ENCODE peak calls at places on chromosomes 1 and 21, in seven cellular contexts. One of them, this sample, is unnamed.

GRCh38 chr1:85344256-85344694 is 67.8 kb upstream of the BCL10 start:
- DNase-seq in fibroblast of lung: peak; percentile 74
- DNase-seq in colonic mucosa: no peak
- DNase-seq in MM.1S: no peak
- DNase-seq in GM23248: peak; percentile 73
- DNase-seq in neural progenitor cell: peak; percentile 67
- DNase-seq in keratinocyte: no peak
- DNase-seq in this sample: peak; percentile 87

GRCh38 chr1:51218570-51218969 is 17.5 kb upstream of the RNF11 start:
- DNase-seq in fibroblast of lung: no peak
- DNase-seq in colonic mucosa: no peak
- DNase-seq in MM.1S: no peak
- DNase-seq in GM23248: no peak
- DNase-seq in neural progenitor cell: no peak
- DNase-seq in keratinocyte: no peak
- DNase-seq in this sample: no peak

GRCh38 chr1:230231739-230232075 is 164.7 kb downstream of the GALNT2 start:
- DNase-seq in fibroblast of lung: peak; percentile 68
- DNase-seq in colonic mucosa: peak; percentile 87
- DNase-seq in MM.1S: no peak
- DNase-seq in GM23248: no peak
- DNase-seq in neural progenitor cell: no peak
- DNase-seq in keratinocyte: no peak
- DNase-seq in this sample: no peak

GRCh38 chr1:1470626-1471388 is 758 bp upstream of the ATAD3B start:
- DNase-seq in fibroblast of lung: no peak
- DNase-seq in colonic mucosa: peak; percentile 64
- DNase-seq in MM.1S: peak; percentile 31
- DNase-seq in GM23248: no peak
- DNase-seq in neural progenitor cell: peak; percentile 29
- DNase-seq in keratinocyte: no peak
- DNase-seq in this sample: no peak

GRCh38 chr1:111517464-111518225 is 14.2 kb upstream of the ADORA3 start:
- DNase-seq in fibroblast of lung: no peak
- DNase-seq in colonic mucosa: no peak
- DNase-seq in MM.1S: peak; percentile 63
- DNase-seq in GM23248: no peak
- DNase-seq in neural progenitor cell: no peak
- DNase-seq in keratinocyte: no peak
- DNase-seq in this sample: no peak

GRCh38 chr1:224929335-224930237 is at the start of gene DNAH14:
- DNase-seq in fibroblast of lung: peak; percentile 90
- DNase-seq in colonic mucosa: peak; percentile 85
- DNase-seq in MM.1S: peak; percentile 68
- DNase-seq in GM23248: peak; percentile 88
- DNase-seq in neural progenitor cell: peak; percentile 82
- DNase-seq in keratinocyte: no peak
- DNase-seq in this sample: peak; percentile 88

GRCh38 chr1:202200112-202200548 is 6.5 kb downstream of the LGR6 start:
- DNase-seq in fibroblast of lung: no peak
- DNase-seq in colonic mucosa: peak; percentile 81
- DNase-seq in MM.1S: no peak
- DNase-seq in GM23248: no peak
- DNase-seq in neural progenitor cell: no peak
- DNase-seq in keratinocyte: peak; percentile 68
- DNase-seq in this sample: peak; percentile 54

GRCh38 chr1:55352801-55353180 is 137.6 kb upstream of the USP24 start:
- DNase-seq in fibroblast of lung: no peak
- DNase-seq in colonic mucosa: no peak
- DNase-seq in MM.1S: no peak
- DNase-seq in GM23248: no peak
- DNase-seq in neural progenitor cell: no peak
- DNase-seq in keratinocyte: no peak
- DNase-seq in this sample: no peak

GRCh38 chr1:156241311-156241811 is 623 bp upstream of the BGLAP start:
- DNase-seq in fibroblast of lung: peak; percentile 71
- DNase-seq in colonic mucosa: no peak
- DNase-seq in MM.1S: no peak
- DNase-seq in GM23248: peak; percentile 73
- DNase-seq in neural progenitor cell: no peak
- DNase-seq in keratinocyte: peak; percentile 40
- DNase-seq in this sample: no peak

GRCh38 chr1:20183876-20184275 is 2.0 kb upstream of the UBXN10 start:
- DNase-seq in fibroblast of lung: no peak
- DNase-seq in colonic mucosa: no peak
- DNase-seq in MM.1S: no peak
- DNase-seq in GM23248: no peak
- DNase-seq in neural progenitor cell: no peak
- DNase-seq in keratinocyte: no peak
- DNase-seq in this sample: no peak

GRCh38 chr1:25003457-25004190 is 73.5 kb upstream of the RUNX3 start:
- DNase-seq in fibroblast of lung: peak; percentile 35
- DNase-seq in colonic mucosa: no peak
- DNase-seq in MM.1S: no peak
- DNase-seq in GM23248: peak; percentile 44
- DNase-seq in neural progenitor cell: no peak
- DNase-seq in keratinocyte: no peak
- DNase-seq in this sample: no peak

GRCh38 chr1:162360237-162360873 is 16.3 kb downstream of the SPATA46 start:
- DNase-seq in fibroblast of lung: no peak
- DNase-seq in colonic mucosa: peak; percentile 44
- DNase-seq in MM.1S: no peak
- DNase-seq in GM23248: no peak
- DNase-seq in neural progenitor cell: no peak
- DNase-seq in keratinocyte: no peak
- DNase-seq in this sample: no peak

GRCh38 chr1:102588536-102588935 is 519.8 kb downstream of the COL11A1 start:
- DNase-seq in fibroblast of lung: no peak
- DNase-seq in colonic mucosa: no peak
- DNase-seq in MM.1S: no peak
- DNase-seq in GM23248: no peak
- DNase-seq in neural progenitor cell: no peak
- DNase-seq in keratinocyte: no peak
- DNase-seq in this sample: no peak

GRCh38 chr1:5597991-5598823 is 394.0 kb downstream of the NPHP4 start:
- DNase-seq in fibroblast of lung: no peak
- DNase-seq in colonic mucosa: peak; percentile 10
- DNase-seq in MM.1S: no peak
- DNase-seq in GM23248: no peak
- DNase-seq in neural progenitor cell: peak; percentile 52
- DNase-seq in keratinocyte: no peak
- DNase-seq in this sample: peak; percentile 31

GRCh38 chr1:229388876-229389580 is 44.9 kb downstream of the ACTA1 start:
- DNase-seq in fibroblast of lung: peak; percentile 48
- DNase-seq in colonic mucosa: no peak
- DNase-seq in MM.1S: no peak
- DNase-seq in GM23248: peak; percentile 47
- DNase-seq in neural progenitor cell: no peak
- DNase-seq in keratinocyte: no peak
- DNase-seq in this sample: no peak

GRCh38 chr1:18948913-18949688 is 7.4 kb downstream of the IFFO2 start:
- DNase-seq in fibroblast of lung: peak; percentile 91
- DNase-seq in colonic mucosa: peak; percentile 50
- DNase-seq in MM.1S: no peak
- DNase-seq in GM23248: peak; percentile 94
- DNase-seq in neural progenitor cell: peak; percentile 37
- DNase-seq in keratinocyte: no peak
- DNase-seq in this sample: no peak

GRCh38 chr1:29142714-29143113 is 19.0 kb upstream of the TMEM200B start:
- DNase-seq in fibroblast of lung: no peak
- DNase-seq in colonic mucosa: no peak
- DNase-seq in MM.1S: no peak
- DNase-seq in GM23248: no peak
- DNase-seq in neural progenitor cell: no peak
- DNase-seq in keratinocyte: no peak
- DNase-seq in this sample: no peak

GRCh38 chr1:209825591-209826433 is 2.0 kb upstream of the UTP25 start:
- DNase-seq in fibroblast of lung: no peak
- DNase-seq in colonic mucosa: peak; percentile 36
- DNase-seq in MM.1S: no peak
- DNase-seq in GM23248: no peak
- DNase-seq in neural progenitor cell: no peak
- DNase-seq in keratinocyte: no peak
- DNase-seq in this sample: no peak

GRCh38 chr1:185421485-185422100 is 104.5 kb upstream of the IVNS1ABP start:
- DNase-seq in fibroblast of lung: no peak
- DNase-seq in colonic mucosa: no peak
- DNase-seq in MM.1S: no peak
- DNase-seq in GM23248: peak; percentile 25
- DNase-seq in neural progenitor cell: no peak
- DNase-seq in keratinocyte: no peak
- DNase-seq in this sample: no peak

GRCh38 chr1:145720556-145720877 is 1.2 kb downstream of the CD160 start:
- DNase-seq in fibroblast of lung: peak; percentile 84
- DNase-seq in colonic mucosa: no peak
- DNase-seq in MM.1S: no peak
- DNase-seq in GM23248: peak; percentile 92
- DNase-seq in neural progenitor cell: no peak
- DNase-seq in keratinocyte: peak; percentile 49
- DNase-seq in this sample: no peak

GRCh38 chr1:11044086-11044848 is 2.8 kb downstream of the MASP2 start:
- DNase-seq in fibroblast of lung: no peak
- DNase-seq in colonic mucosa: no peak
- DNase-seq in MM.1S: no peak
- DNase-seq in GM23248: no peak
- DNase-seq in neural progenitor cell: no peak
- DNase-seq in keratinocyte: no peak
- DNase-seq in this sample: no peak

GRCh38 chr1:228919919-228920318 is 184.6 kb downstream of the RHOU start:
- DNase-seq in fibroblast of lung: no peak
- DNase-seq in colonic mucosa: no peak
- DNase-seq in MM.1S: no peak
- DNase-seq in GM23248: no peak
- DNase-seq in neural progenitor cell: no peak
- DNase-seq in keratinocyte: no peak
- DNase-seq in this sample: no peak

GRCh38 chr1:67831850-67832513 is 1.3 kb downstream of the GNG12 start:
- DNase-seq in fibroblast of lung: peak; percentile 75
- DNase-seq in colonic mucosa: peak; percentile 71
- DNase-seq in MM.1S: no peak
- DNase-seq in GM23248: peak; percentile 91
- DNase-seq in neural progenitor cell: peak; percentile 55
- DNase-seq in keratinocyte: no peak
- DNase-seq in this sample: no peak

GRCh38 chr1:216771922-216772321 is 48.7 kb upstream of the ESRRG start:
- DNase-seq in fibroblast of lung: no peak
- DNase-seq in colonic mucosa: no peak
- DNase-seq in MM.1S: no peak
- DNase-seq in GM23248: no peak
- DNase-seq in neural progenitor cell: no peak
- DNase-seq in keratinocyte: no peak
- DNase-seq in this sample: no peak

GRCh38 chr1:24198766-24199165 is 11.7 kb upstream of the IFNLR1 start:
- DNase-seq in fibroblast of lung: no peak
- DNase-seq in colonic mucosa: no peak
- DNase-seq in MM.1S: peak; percentile 66
- DNase-seq in GM23248: no peak
- DNase-seq in neural progenitor cell: no peak
- DNase-seq in keratinocyte: no peak
- DNase-seq in this sample: no peak

GRCh38 chr1:156775799-156776198 is 8.5 kb downstream of the PRCC start:
- DNase-seq in fibroblast of lung: no peak
- DNase-seq in colonic mucosa: no peak
- DNase-seq in MM.1S: no peak
- DNase-seq in GM23248: no peak
- DNase-seq in neural progenitor cell: no peak
- DNase-seq in keratinocyte: no peak
- DNase-seq in this sample: no peak

GRCh38 chr1:29524285-29525065 is 288.2 kb downstream of the PTPRU start:
- DNase-seq in fibroblast of lung: no peak
- DNase-seq in colonic mucosa: no peak
- DNase-seq in MM.1S: no peak
- DNase-seq in GM23248: no peak
- DNase-seq in neural progenitor cell: no peak
- DNase-seq in keratinocyte: no peak
- DNase-seq in this sample: peak; percentile 19

GRCh38 chr1:205438213-205439158 is 16.6 kb upstream of the LEMD1 start:
- DNase-seq in fibroblast of lung: peak; percentile 68
- DNase-seq in colonic mucosa: peak; percentile 89
- DNase-seq in MM.1S: no peak
- DNase-seq in GM23248: peak; percentile 77
- DNase-seq in neural progenitor cell: no peak
- DNase-seq in keratinocyte: no peak
- DNase-seq in this sample: no peak

GRCh38 chr21:37061926-37062591 is 10.8 kb downstream of the PIGP start:
- DNase-seq in fibroblast of lung: peak; percentile 14
- DNase-seq in colonic mucosa: no peak
- DNase-seq in MM.1S: no peak
- DNase-seq in GM23248: peak; percentile 28
- DNase-seq in neural progenitor cell: no peak
- DNase-seq in keratinocyte: no peak
- DNase-seq in this sample: no peak

GRCh38 chr21:42286416-42286815 is 28.8 kb downstream of the TFF3 start:
- DNase-seq in fibroblast of lung: no peak
- DNase-seq in colonic mucosa: no peak
- DNase-seq in MM.1S: no peak
- DNase-seq in GM23248: no peak
- DNase-seq in neural progenitor cell: no peak
- DNase-seq in keratinocyte: no peak
- DNase-seq in this sample: no peak
- H3K9ac ChIP-seq in fibroblast of lung: no peak overlapping the region
- H3K9ac ChIP-seq in colonic mucosa: no peak overlapping the region
- H3K9ac ChIP-seq in MM.1S: no peak overlapping the region
- H3K9ac ChIP-seq in GM23248: no peak overlapping the region
- H3K9ac ChIP-seq in neural progenitor cell: no peak overlapping the region
- H3K9ac ChIP-seq in keratinocyte: no peak overlapping the region
- H3K9ac ChIP-seq in this sample: no peak overlapping the region

GRCh38 chr21:33236013-33236686 is 6.4 kb downstream of the IFNAR2 start:
- DNase-seq in fibroblast of lung: no peak
- DNase-seq in colonic mucosa: no peak
- DNase-seq in MM.1S: no peak
- DNase-seq in GM23248: no peak
- DNase-seq in neural progenitor cell: no peak
- DNase-seq in keratinocyte: no peak
- DNase-seq in this sample: no peak
- H3K27ac ChIP-seq in fibroblast of lung: no peak overlapping the region
- H3K27ac ChIP-seq in colonic mucosa: no peak overlapping the region
- H3K27ac ChIP-seq in MM.1S: peak overlapping the region; percentile 90
- H3K27ac ChIP-seq in GM23248: no peak overlapping the region
- H3K27ac ChIP-seq in neural progenitor cell: no peak overlapping the region
- H3K27ac ChIP-seq in keratinocyte: no peak overlapping the region
- H3K27ac ChIP-seq in this sample: no peak overlapping the region

GRCh38 chr1:53165408-53165961 is 23.0 kb upstream of the SLC1A7 start:
- DNase-seq in fibroblast of lung: no peak
- DNase-seq in colonic mucosa: no peak
- DNase-seq in MM.1S: no peak
- DNase-seq in GM23248: no peak
- DNase-seq in neural progenitor cell: no peak
- DNase-seq in keratinocyte: no peak
- DNase-seq in this sample: no peak
- H3K9ac ChIP-seq in fibroblast of lung: no peak overlapping the region
- H3K9ac ChIP-seq in colonic mucosa: no peak overlapping the region
- H3K9ac ChIP-seq in MM.1S: no peak overlapping the region
- H3K9ac ChIP-seq in GM23248: no peak overlapping the region
- H3K9ac ChIP-seq in neural progenitor cell: no peak overlapping the region
- H3K9ac ChIP-seq in keratinocyte: no peak overlapping the region
- H3K9ac ChIP-seq in this sample: no peak overlapping the region

DNA sequence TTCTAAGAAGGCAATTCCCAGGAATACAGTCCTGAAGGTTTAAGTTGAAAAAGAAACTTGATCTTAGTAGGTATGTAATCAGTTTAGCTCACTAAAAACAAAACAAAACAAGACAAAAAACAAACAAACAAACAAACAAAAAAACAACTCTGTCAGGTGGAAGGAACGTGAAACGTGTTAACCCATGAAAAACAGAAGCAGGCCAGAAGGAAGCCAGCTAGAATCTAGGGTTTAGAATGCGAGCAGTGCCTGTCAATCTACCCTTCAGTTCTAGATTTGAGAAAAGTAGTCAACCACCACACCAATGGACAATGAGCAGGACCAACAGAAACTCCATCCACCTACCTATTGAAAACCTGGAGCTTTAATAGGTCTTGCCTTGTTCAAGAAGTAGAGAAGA is 59.3 kb downstream of the LEPR start:
- DNase-seq in fibroblast of lung: no peak
- DNase-seq in colonic mucosa: no peak
- DNase-seq in MM.1S: no peak
- DNase-seq in GM23248: no peak
- DNase-seq in neural progenitor cell: no peak
- DNase-seq in keratinocyte: no peak
- DNase-seq in this sample: no peak
- H3K27ac ChIP-seq in fibroblast of lung: no peak overlapping the region
- H3K27ac ChIP-seq in colonic mucosa: no peak overlapping the region
- H3K27ac ChIP-seq in MM.1S: no peak overlapping the region
- H3K27ac ChIP-seq in GM23248: no peak overlapping the region
- H3K27ac ChIP-seq in neural progenitor cell: no peak overlapping the region
- H3K27ac ChIP-seq in keratinocyte: no peak overlapping the region
- H3K27ac ChIP-seq in this sample: no peak overlapping the region

This sample was measured in H9.